ENCODE peak calls at places on chromosomes 2 and 18, in ten cellular contexts. U is endothelial cell of umbilical vein, Z is stomach, H is breast epithelium, E is SK-N-SH, R is HCT116, X is prostate gland, I is sigmoid colon, T is GM12891, P is transverse colon. G is an unnamed sample.

GRCh38 chr2:104545055-104545454 is 308.9 kb upstream of the POU3F3 start:
- DNase-seq in H (no peak), P (no peak), U (no peak), I (no peak), Z (no peak), T (no peak), X (no peak), E (no peak), R (no peak), G (no peak)

GRCh38 chr2:217951091-217951490 is 51.7 kb downstream of the TNS1 start:
- DNase-seq in E (no peak), P (no peak), Z (no peak), U (no peak), I (no peak), T (no peak), H (no peak), R (no peak), X (no peak), G (no peak)

GRCh38 chr18:2222270-2223185 is 348.8 kb downstream of the METTL4 start:
- DNase-seq in T (no peak), E (no peak), P (peak; percentile 29), H (no peak), I (no peak), Z (no peak), X (no peak), U (peak; percentile 4), R (no peak), G (no peak)

GRCh38 chr2:135004005-135004746 is 43.1 kb downstream of the MAP3K19 start:
- DNase-seq in U (peak; percentile 66), P (peak; percentile 76), I (peak; percentile 82), X (peak; percentile 65), Z (peak; percentile 80), E (peak; percentile 80), H (peak; percentile 73), R (peak; percentile 48), T (peak; percentile 54), G (no peak)

GRCh38 chr18:58221060-58221725 is 177.2 kb downstream of the NEDD4L start:
- DNase-seq in Z (peak; percentile 84), P (peak; percentile 81), R (peak; percentile 90), U (no peak), I (no peak), E (no peak), T (no peak), X (peak; percentile 70), H (peak; percentile 62), G (no peak)

GRCh38 chr2:158616480-158616879 is 159.7 kb downstream of the PKP4 start:
- DNase-seq in E (no peak), T (no peak), U (no peak), I (no peak), R (no peak), Z (no peak), P (no peak), X (no peak), H (no peak), G (no peak)

GRCh38 chr2:138356178-138356577 is 145.4 kb upstream of the SPOPL start:
- DNase-seq in E (no peak), X (peak; percentile 4), H (no peak), P (no peak), Z (no peak), I (no peak), U (peak; percentile 22), T (no peak), R (no peak), G (no peak)

GRCh38 chr2:75334076-75334475 is 134.8 kb upstream of the TACR1 start:
- DNase-seq in P (no peak), Z (no peak), U (no peak), H (no peak), R (no peak), E (no peak), X (no peak), I (no peak), T (no peak), G (no peak)

GRCh38 chr2:241302759-241303651 is 12.5 kb downstream of the HDLBP start:
- DNase-seq in X (no peak), Z (peak; percentile 55), T (no peak), E (peak; percentile 14), U (no peak), R (no peak), I (no peak), H (no peak), P (no peak), G (no peak)

GRCh38 chr2:126634273-126634861 is 21.6 kb upstream of the GYPC start:
- DNase-seq in Z (no peak), E (no peak), U (no peak), I (no peak), X (no peak), T (no peak), P (peak; percentile 23), R (peak; percentile 4), H (no peak), G (no peak)

GRCh38 chr2:235594041-235594440 is 100.2 kb downstream of the AGAP1 start:
- DNase-seq in I (no peak), H (no peak), R (peak; percentile 71), T (peak; percentile 25), E (peak; percentile 61), P (no peak), X (peak; percentile 46), U (peak; percentile 62), Z (no peak), G (no peak)

GRCh38 chr2:38708900-38709321 is 42.2 kb downstream of the SRSF7 start:
- DNase-seq in T (no peak), H (no peak), P (no peak), R (no peak), X (no peak), E (no peak), U (no peak), I (no peak), Z (no peak), G (no peak)

GRCh38 chr2:189830510-189830909 is 46.3 kb downstream of the PMS1 start:
- DNase-seq in X (no peak), Z (no peak), P (no peak), E (no peak), T (no peak), U (no peak), I (no peak), R (no peak), H (no peak), G (no peak)

DNA sequence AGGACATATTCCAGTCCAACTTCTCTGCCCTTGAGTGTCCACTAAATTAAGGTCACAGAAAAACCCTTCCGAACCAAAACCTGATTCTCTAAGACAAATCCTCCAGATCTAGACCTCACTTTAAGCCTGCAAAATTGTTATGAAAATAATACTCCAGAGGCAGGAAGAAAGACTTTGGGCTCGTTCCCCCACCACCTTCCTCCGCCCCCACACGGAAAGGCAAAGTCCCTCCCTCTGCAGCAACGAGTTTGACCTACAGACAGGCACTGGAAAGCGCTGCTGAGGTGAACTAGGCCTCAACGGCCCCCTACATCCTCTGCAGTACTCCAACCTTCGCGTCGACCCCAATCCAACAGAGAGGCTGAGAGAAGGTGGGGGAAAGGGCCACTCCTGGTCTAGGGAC is 808 bp downstream of the ATP5MC3 start:
- DNase-seq in P (peak; percentile 58), U (peak; percentile 66), E (peak; percentile 47), R (no peak), H (no peak), I (peak; percentile 67), X (no peak), T (peak; percentile 32), Z (peak; percentile 39), G (no peak)
- TF ChIP-seq POLR2AphosphoS5 in P (peak; percentile 28), U (no peak), E (no peak), R (no peak), H (no peak), I (no peak), X (no peak), T (no peak), Z (no peak), G (no peak)

GRCh38 chr2:101330253-101330921 is 21.9 kb upstream of the RNF149 start:
- DNase-seq in T (no peak), U (peak; percentile 83), P (peak; percentile 68), E (no peak), Z (peak; percentile 59), H (no peak), R (no peak), I (no peak), X (no peak), G (no peak)
- TF ChIP-seq POLR2AphosphoS5 in T (no peak), U (peak; percentile 68), P (no peak), E (no peak), Z (peak; percentile 27), H (no peak), R (no peak), I (no peak), X (no peak), G (peak; percentile 16)

GRCh38 chr18:676069-676468 is 18.6 kb downstream of the TYMS start:
- DNase-seq in T (no peak), E (no peak), Z (no peak), H (no peak), X (no peak), I (no peak), U (no peak), P (no peak), R (no peak), G (no peak)

GRCh38 chr18:673769-674168 is 16.3 kb downstream of the TYMS start:
- DNase-seq in Z (no peak), E (no peak), T (no peak), U (no peak), X (no peak), P (no peak), R (no peak), H (no peak), I (no peak), G (no peak)

GRCh38 chr18:676747-677544 is 19.5 kb downstream of the TYMS start:
- DNase-seq in R (no peak), X (no peak), Z (no peak), U (no peak), E (no peak), T (no peak), I (no peak), H (no peak), P (no peak), G (no peak)

GRCh38 chr18:673317-673716 is 15.9 kb downstream of the TYMS start:
- DNase-seq in U (no peak), X (no peak), I (no peak), T (no peak), E (no peak), H (no peak), Z (no peak), P (no peak), R (no peak), G (no peak)

GRCh38 chr18:675307-675706 is 17.9 kb downstream of the TYMS start:
- DNase-seq in X (no peak), U (no peak), H (no peak), P (no peak), T (no peak), E (no peak), I (no peak), Z (no peak), R (no peak), G (no peak)
- TF ChIP-seq POLR2AphosphoS5 in X (no peak), U (no peak), H (no peak), P (no peak), T (peak; percentile 4), E (no peak), I (no peak), Z (no peak), R (peak; percentile 37), G (no peak)

DNA sequence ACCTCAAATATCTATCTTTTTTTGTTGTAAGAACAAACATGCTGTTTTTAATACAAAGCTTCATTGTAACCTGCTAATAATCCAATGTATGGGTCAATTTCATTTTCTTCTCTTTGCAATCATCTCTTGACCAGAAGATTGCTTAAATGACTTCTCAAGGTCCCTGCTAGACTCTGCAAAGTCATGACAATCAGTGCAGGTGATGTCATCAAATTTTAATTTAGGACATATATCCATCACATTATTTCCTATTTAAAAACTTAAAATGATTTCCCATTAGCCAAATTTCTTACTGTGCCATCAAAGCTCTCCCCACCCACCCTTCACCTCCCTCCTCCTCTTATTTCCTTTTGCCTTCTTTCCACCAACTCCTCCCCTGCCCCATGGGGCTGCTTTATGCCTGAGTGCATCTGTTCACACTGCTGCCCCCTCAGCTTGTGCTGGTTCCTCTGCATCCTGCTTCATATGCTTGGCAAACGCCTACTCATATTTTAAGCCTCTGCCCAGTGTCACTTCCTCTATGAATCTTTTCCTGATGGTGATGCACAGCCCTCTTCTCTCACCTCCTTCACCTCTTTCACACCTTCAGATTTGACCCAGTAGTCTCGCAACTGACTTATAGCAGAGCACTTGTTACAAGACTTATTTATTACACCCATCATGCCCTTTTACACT is 20.3 kb downstream of the PLEK start:
- DNase-seq in E (no peak), H (no peak), Z (no peak), P (no peak), R (no peak), U (no peak), X (no peak), T (no peak), I (no peak), G (no peak)
- TF ChIP-seq POLR2AphosphoS5 in E (no peak), H (no peak), Z (no peak), P (no peak), R (no peak), U (no peak), X (no peak), T (peak; percentile 42), I (no peak), G (no peak)